ENCODE peak calls at places on chromosome 18, in eight cellular contexts. U is mesendoderm, M is tibial nerve, L is ovary, A is small intestine, N is cardiac muscle cell, P is psoas muscle, C is mesenchymal stem cell. Q is an unnamed sample.

GRCh38 chr18:41871229-41872000 is 83.6 kb upstream of the PIK3C3 start:
- DNase-seq in M (no peak), U (no peak), A (no peak), C (no peak), P (no peak), L (no peak), N (no peak), Q (no peak)

GRCh38 chr18:63137999-63138448 is 181.5 kb downstream of the BCL2 start:
- DNase-seq in P (no peak), N (no peak), U (peak; percentile 11), M (no peak), C (no peak), L (no peak), A (peak; percentile 28), Q (peak; percentile 75)

GRCh38 chr18:77016936-77017335 is 115.6 kb downstream of the MBP start:
- DNase-seq in P (no peak), N (no peak), L (no peak), A (no peak), C (no peak), M (no peak), U (no peak), Q (no peak)

GRCh38 chr18:26460449-26461091 is 87.8 kb downstream of the KCTD1 start:
- DNase-seq in N (peak; percentile 78), C (peak; percentile 22), M (no peak), A (no peak), U (no peak), L (no peak), P (no peak), Q (peak; percentile 38)

GRCh38 chr18:58221060-58221725 is 177.2 kb downstream of the NEDD4L start:
- DNase-seq in P (no peak), U (peak; percentile 98), A (peak; percentile 89), M (no peak), C (peak; percentile 66), N (peak; percentile 39), L (no peak), Q (no peak)

GRCh38 chr18:59918320-59918755 is 18.5 kb downstream of the PMAIP1 start:
- DNase-seq in C (no peak), L (no peak), M (no peak), N (peak; percentile 55), A (peak; percentile 75), U (peak; percentile 63), P (peak; percentile 34), Q (peak; percentile 68)

GRCh38 chr18:75531851-75532241 is 104.3 kb upstream of the SMIM21 start:
- DNase-seq in A (no peak), P (no peak), M (no peak), C (no peak), U (no peak), L (no peak), N (no peak), Q (no peak)

GRCh38 chr18:2471523-2471922 is 99.8 kb downstream of the METTL4 start:
- DNase-seq in N (no peak), U (no peak), A (no peak), L (no peak), C (no peak), P (no peak), M (no peak), Q (no peak)

GRCh38 chr18:26454616-26455015 is 93.7 kb downstream of the KCTD1 start:
- DNase-seq in C (no peak), A (no peak), M (no peak), L (no peak), P (no peak), N (no peak), U (no peak), Q (no peak)

GRCh38 chr18:28766721-28767120 is 589.8 kb upstream of the CDH2 start:
- DNase-seq in P (no peak), C (peak; percentile 3), U (no peak), L (no peak), A (no peak), M (no peak), N (no peak), Q (no peak)

GRCh38 chr18:69718912-69719547 is 228.6 kb downstream of the CD226 start:
- DNase-seq in U (no peak), A (no peak), N (no peak), C (no peak), M (no peak), L (no peak), P (no peak), Q (no peak)

GRCh38 chr18:27860011-27860410 is 316.9 kb downstream of the CDH2 start:
- DNase-seq in M (no peak), C (no peak), U (peak; percentile 23), N (no peak), A (no peak), P (no peak), L (no peak), Q (no peak)

GRCh38 chr18:13103366-13103765 is 112.2 kb downstream of the CEP192 start:
- DNase-seq in N (no peak), P (no peak), L (no peak), A (no peak), C (no peak), M (no peak), U (no peak), Q (no peak)

GRCh38 chr18:22282311-22283235 is 113.2 kb downstream of the GATA6 start:
- DNase-seq in A (peak; percentile 93), M (no peak), N (peak; percentile 97), C (peak; percentile 98), P (no peak), U (peak; percentile 68), L (no peak), Q (no peak)
- H3K27ac ChIP-seq in A (peak overlapping the region; percentile 95), M (no peak overlapping the region), N (no peak overlapping the region), C (no peak overlapping the region), P (no peak overlapping the region), U (no peak overlapping the region), L (no peak overlapping the region), Q (no peak overlapping the region)

GRCh38 chr18:23521907-23522306 is 18.6 kb downstream of the RMC1 start:
- DNase-seq in P (no peak), C (no peak), A (no peak), L (no peak), N (no peak), U (no peak), M (no peak), Q (no peak)
- H3K36me3 ChIP-seq in P (peaks cover 98% of the 10 kb centered on the region), C (peaks cover 91% of the 10 kb centered on the region), A (peaks cover 35% of the 10 kb centered on the region), L (no peaks in the 10 kb centered on the region), N (peaks cover 32% of the 10 kb centered on the region), U (peaks cover 13% of the 10 kb centered on the region), M (peaks cover 99% of the 10 kb centered on the region), Q (peaks cover 100% of the 10 kb centered on the region)

DNA sequence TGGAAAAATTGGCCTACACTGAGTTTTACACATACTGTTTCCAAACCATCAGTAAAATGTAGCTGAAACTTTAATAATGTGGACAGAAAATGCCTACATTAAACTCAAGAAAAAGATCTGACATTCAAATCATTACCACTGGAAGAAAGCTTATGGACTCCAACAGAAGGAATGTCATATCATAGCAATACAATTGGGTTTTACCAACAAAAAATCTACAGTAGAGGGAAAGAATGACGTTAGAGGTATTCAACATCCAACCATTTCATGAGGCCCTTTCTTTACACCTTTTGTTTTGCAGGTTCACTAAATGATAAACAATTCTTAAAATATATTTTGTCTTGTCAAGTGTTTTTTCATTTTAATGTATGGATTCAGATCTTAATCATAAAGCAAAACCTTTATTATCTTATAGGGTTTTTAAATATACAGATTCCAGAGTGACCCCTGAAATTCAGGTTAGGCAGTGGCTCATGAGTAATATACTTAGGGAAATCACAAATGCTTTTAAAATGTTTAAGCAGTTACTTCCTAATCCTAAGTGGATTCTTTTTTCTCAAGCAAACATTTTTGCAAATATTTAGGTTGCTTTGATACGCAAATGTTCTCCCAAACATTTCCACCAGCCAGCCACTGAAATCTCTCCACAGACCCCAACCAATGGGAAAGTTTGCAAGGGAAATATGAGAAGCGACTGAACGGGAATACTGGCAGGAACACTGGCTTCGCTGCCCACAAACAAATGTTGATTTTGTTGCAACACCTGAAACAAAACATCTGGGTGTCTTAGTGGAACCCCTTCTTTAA is 168.7 kb downstream of the TCF4 start:
- DNase-seq in C (peak; percentile 72), U (no peak), P (no peak), A (no peak), M (no peak), N (no peak), L (no peak), Q (no peak)
- H3K4me1 ChIP-seq in C (no peaks in the 10 kb centered on the region), U (peaks cover 15% of the 10 kb centered on the region), P (peaks cover 50% of the 10 kb centered on the region), A (no peaks in the 10 kb centered on the region), M (no peaks in the 10 kb centered on the region), N (peaks cover 6% of the 10 kb centered on the region), L (peaks cover 3% of the 10 kb centered on the region), Q (peaks cover 3% of the 10 kb centered on the region)

GRCh38 chr18:3554811-3555427 is 104.9 kb downstream of the TGIF1 start:
- DNase-seq in C (no peak), M (no peak), A (no peak), N (no peak), L (no peak), U (peak; percentile 91), P (no peak), Q (no peak)
- H3K27ac ChIP-seq in C (no peak overlapping the region), M (no peak overlapping the region), A (no peak overlapping the region), N (no peak overlapping the region), L (no peak overlapping the region), U (no peak overlapping the region), P (no peak overlapping the region), Q (no peak overlapping the region)

GRCh38 chr18:5530623-5531022 is 13.2 kb downstream of the EPB41L3 start:
- DNase-seq in N (no peak), C (no peak), U (no peak), A (no peak), P (no peak), L (no peak), M (no peak), Q (no peak)
- H3K36me3 ChIP-seq in N (no peaks in the 10 kb centered on the region), C (no peaks in the 10 kb centered on the region), U (no peaks in the 10 kb centered on the region), A (no peaks in the 10 kb centered on the region), P (no peaks in the 10 kb centered on the region), L (no peaks in the 10 kb centered on the region), M (no peaks in the 10 kb centered on the region), Q (no peaks in the 10 kb centered on the region)

GRCh38 chr18:9701604-9702324 is 6.3 kb upstream of the RAB31 start:
- DNase-seq in U (no peak), P (no peak), N (no peak), A (no peak), M (no peak), C (no peak), L (no peak), Q (no peak)
- H3K4me1 ChIP-seq in U (peaks cover 6% of the 10 kb centered on the region), P (no peaks in the 10 kb centered on the region), N (peaks cover 6% of the 10 kb centered on the region), A (peaks cover 2% of the 10 kb centered on the region), M (no peaks in the 10 kb centered on the region), C (no peaks in the 10 kb centered on the region), L (peaks cover under 1% of the 10 kb centered on the region), Q (peaks cover 18% of the 10 kb centered on the region)

DNA sequence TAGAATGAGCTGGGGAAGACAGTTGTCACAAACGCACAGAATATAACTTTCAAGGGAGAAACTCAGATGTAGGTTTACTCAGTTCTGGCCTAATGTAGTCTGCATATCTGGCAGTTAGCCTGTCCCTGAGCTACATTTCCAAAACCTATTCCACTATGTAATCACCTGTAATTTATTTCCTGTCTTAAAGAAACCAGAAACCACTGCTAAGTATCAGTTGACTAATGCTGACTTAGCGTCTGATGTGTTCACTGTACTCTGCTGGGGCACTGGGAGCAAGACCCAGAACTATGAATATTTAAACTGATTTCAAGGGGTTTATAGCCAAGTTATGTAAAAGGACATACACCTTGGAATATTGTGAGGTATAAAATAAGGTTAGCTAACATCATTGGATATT is 1995.2 kb upstream of the PIK3C3 start:
- DNase-seq in A (no peak), L (no peak), C (no peak), U (no peak), P (no peak), N (no peak), M (no peak), Q (no peak)
- H3K27ac ChIP-seq in A (no peak overlapping the region), L (no peak overlapping the region), C (no peak overlapping the region), U (no peak overlapping the region), P (no peak overlapping the region), N (no peak overlapping the region), M (no peak overlapping the region), Q (no peak overlapping the region)

Q was measured in heart left ventricle.